ENCODE peak calls at places on chromosomes 12 and 14, in four cellular contexts. C, P, O and Y are unnamed samples.

GRCh38 chr12:87930033-87930432 is 99.2 kb downstream of the C12orf50 start:
- DNase-seq in C (no peak), O (no peak), P (no peak), Y (peak)

GRCh38 chr12:111093428-111094142 is 173.2 kb upstream of the MYL2 start:
- DNase-seq in C (no peak), O (no peak), P (no peak), Y (no peak)

GRCh38 chr12:67705394-67706370 is 57.1 kb downstream of the DYRK2 start:
- DNase-seq in P (no peak), C (no peak), O (no peak), Y (peak)

GRCh38 chr12:1591029-1591428 is 3.4 kb downstream of the FBXL14 start:
- DNase-seq in C (no peak), O (peak), P (no peak), Y (peak)

GRCh38 chr12:74689071-74689655 is 151.5 kb downstream of the ATXN7L3B start:
- DNase-seq in C (no peak), O (peak), P (no peak), Y (peak)

GRCh38 chr12:92094751-92095161 is 50.9 kb downstream of the BTG1 start:
- DNase-seq in C (no peak), O (no peak), P (no peak), Y (peak)

GRCh38 chr12:20181416-20181815 is 186.9 kb upstream of the PDE3A start:
- DNase-seq in C (no peak), P (no peak), O (no peak), Y (no peak)

GRCh38 chr12:3998968-3999792 is 126.0 kb upstream of the PARP11 start:
- DNase-seq in C (no peak), P (no peak), O (no peak), Y (no peak)

GRCh38 chr12:121061831-121062230 is 22.8 kb upstream of the OASL start:
- DNase-seq in O (no peak), C (no peak), P (no peak), Y (peak)

GRCh38 chr14:52923902-52924575 is 26.8 kb downstream of the FERMT2 start:
- DNase-seq in P (no peak), O (no peak), C (no peak), Y (no peak)

GRCh38 chr14:106538193-106538592 is 1011.8 kb downstream of the TMEM121 start:
- DNase-seq in P (no peak), C (no peak), O (no peak), Y (no peak)

GRCh38 chr12:3834774-3835173 is 38.4 kb downstream of the PARP11 start:
- DNase-seq in O (no peak), C (no peak), P (no peak), Y (no peak)

GRCh38 chr12:125069616-125070015 is 4.4 kb downstream of the AACS start:
- DNase-seq in O (no peak), C (no peak), P (no peak), Y (no peak)

GRCh38 chr12:10213168-10214130 is 772 bp downstream of the GABARAPL1 start:
- DNase-seq in P (peak), O (peak), C (peak), Y (peak)

GRCh38 chr12:91289881-91290280 is 107.3 kb upstream of the DCN start:
- DNase-seq in O (no peak), C (no peak), P (no peak), Y (no peak)

GRCh38 chr12:94239332-94239731 is 91.0 kb downstream of the PLXNC1 start:
- DNase-seq in O (no peak), C (no peak), P (no peak), Y (no peak)

GRCh38 chr14:69354383-69355154 is 43.5 kb downstream of the ERH start:
- DNase-seq in O (peak), C (no peak), P (no peak), Y (no peak)

GRCh38 chr12:570237-570925 is 92.9 kb downstream of the NINJ2 start:
- DNase-seq in O (no peak), P (peak), C (no peak), Y (peak)

GRCh38 chr14:53581497-53581896 is 375.1 kb downstream of the BMP4 start:
- DNase-seq in O (no peak), C (no peak), P (no peak), Y (no peak)

GRCh38 chr14:53526190-53526589 is 373.1 kb upstream of the DDHD1 start:
- DNase-seq in P (no peak), O (no peak), C (no peak), Y (no peak)

GRCh38 chr12:54051916-54052744 is 1.5 kb upstream of the HOXC4 start:
- DNase-seq in O (peak), P (no peak), C (no peak), Y (peak)

GRCh38 chr12:19036673-19037357 is 92.7 kb upstream of the PLEKHA5 start:
- DNase-seq in C (no peak), P (no peak), O (no peak), Y (no peak)